ENCODE peak calls at places on chromosomes 3 and 15, in four cellular contexts. T is small intestine, U is HCT116, Q is adrenal gland. P is an unnamed sample.
A peak's percentile ranks its signal among the peaks of the same experiment; 100 is the strongest.

GRCh38 chr3:157405457-157405856 is 31.2 kb upstream of the PTX3 start:
- DNase-seq in U (no peak), Q (no peak), T (no peak), P (no peak)

GRCh38 chr3:63967675-63968611 is 55.4 kb downstream of the PSMD6 start:
- DNase-seq in T (peak; percentile 90), U (no peak), Q (no peak), P (peak; percentile 84)

GRCh38 chr15:73295630-73296286 is 73.0 kb downstream of the HCN4 start:
- DNase-seq in T (no peak), U (no peak), Q (no peak), P (no peak)

GRCh38 chr3:190032924-190033323 is 87.8 kb downstream of the P3H2 start:
- DNase-seq in U (no peak), T (no peak), Q (no peak), P (no peak)

GRCh38 chr15:69060744-69061143 is 46.2 kb downstream of the NOX5 start:
- DNase-seq in U (no peak), Q (no peak), T (peak; percentile 19), P (no peak)

GRCh38 chr3:173238091-173238490 is 97.1 kb upstream of the SPATA16 start:
- DNase-seq in Q (no peak), T (no peak), U (no peak), P (no peak)

GRCh38 chr15:48498828-48499227 is 146.7 kb downstream of the FBN1 start:
- DNase-seq in T (no peak), U (no peak), Q (no peak), P (no peak)

GRCh38 chr3:52121813-52122212 is 32.4 kb downstream of the POC1A start:
- DNase-seq in T (no peak), Q (no peak), U (no peak), P (no peak)

GRCh38 chr3:180911876-180912303 is 580 bp upstream of the FXR1 start:
- DNase-seq in T (no peak), Q (no peak), U (no peak), P (no peak)

GRCh38 chr3:104359546-104359945 is 1007.2 kb upstream of the ALCAM start:
- DNase-seq in Q (no peak), U (no peak), T (no peak), P (no peak)

GRCh38 chr3:137121704-137122314 is 164.0 kb downstream of the IL20RB start:
- DNase-seq in Q (peak; percentile 68), T (peak; percentile 16), U (peak; percentile 61), P (peak; percentile 6)

GRCh38 chr3:151384741-151385174 is at the start of gene P2RY12:
- DNase-seq in T (peak; percentile 6), Q (no peak), U (no peak), P (no peak)

GRCh38 chr15:73052679-73053397 is 575 bp downstream of the NEO1 start:
- DNase-seq in Q (peak; percentile 54), U (peak; percentile 23), T (peak; percentile 71), P (peak; percentile 50)

GRCh38 chr3:73074681-73075305 is 13.3 kb downstream of the EBLN2 start:
- DNase-seq in Q (no peak), T (no peak), U (no peak), P (no peak)

DNA sequence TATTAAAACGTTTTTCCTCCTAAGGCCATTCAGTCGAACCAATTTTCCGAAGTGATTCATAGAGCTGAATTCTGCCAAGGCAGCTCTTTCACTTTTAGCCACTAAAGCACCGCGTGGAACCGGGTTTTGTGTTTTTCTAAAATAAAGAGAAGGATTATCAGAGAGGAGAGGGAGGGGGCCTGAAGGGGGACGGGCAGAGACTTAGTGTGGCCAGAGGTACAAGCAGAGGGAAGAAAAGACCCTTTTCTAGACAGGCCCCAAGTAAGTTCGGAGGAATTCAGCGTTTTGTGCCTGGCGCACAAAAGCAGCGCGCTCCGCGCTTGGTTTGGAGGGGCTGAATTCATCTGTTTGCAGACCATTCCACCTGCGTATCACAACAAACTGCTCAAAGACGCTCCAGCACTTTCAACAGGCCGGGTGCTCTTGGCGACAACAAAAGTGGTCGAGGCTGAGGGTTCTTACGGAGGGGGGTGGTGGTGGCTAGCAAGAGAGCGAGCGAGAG is 1.1 kb upstream of the FEZF2 start:
- DNase-seq in U (no peak), Q (no peak), T (no peak), P (no peak)
- H3K27ac ChIP-seq in U (no peak overlapping the region), Q (no peak overlapping the region), T (no peak overlapping the region), P (no peak overlapping the region)

GRCh38 chr15:77030042-77030927 is 35.4 kb downstream of the PSTPIP1 start:
- DNase-seq in T (peak; percentile 52), U (no peak), Q (peak; percentile 50), P (no peak)
- H3K27ac ChIP-seq in T (no peak overlapping the region), U (no peak overlapping the region), Q (no peak overlapping the region), P (no peak overlapping the region)

GRCh38 chr3:98777286-98777685 is 14.1 kb downstream of the ST3GAL6 start:
- DNase-seq in Q (no peak), T (no peak), U (no peak), P (no peak)
- H3K27ac ChIP-seq in Q (no peak overlapping the region), T (no peak overlapping the region), U (no peak overlapping the region), P (no peak overlapping the region)

GRCh38 chr15:93048759-93049161 is 40.3 kb downstream of the RGMA start:
- DNase-seq in Q (no peak), T (no peak), U (no peak), P (peak; percentile 65)

GRCh38 chr15:93049233-93049632 is 39.8 kb downstream of the RGMA start:
- DNase-seq in T (no peak), Q (no peak), U (no peak), P (no peak)

GRCh38 chr15:93046721-93047120 is 42.3 kb downstream of the RGMA start:
- DNase-seq in U (no peak), Q (no peak), T (no peak), P (no peak)

GRCh38 chr15:93048426-93048721 is 40.6 kb downstream of the RGMA start:
- DNase-seq in T (no peak), Q (no peak), U (no peak), P (no peak)

GRCh38 chr15:93047621-93048425 is 41.2 kb downstream of the RGMA start:
- DNase-seq in U (no peak), T (no peak), Q (no peak), P (no peak)
- H3K27ac ChIP-seq in U (no peak overlapping the region), T (no peak overlapping the region), Q (no peak overlapping the region), P (no peak overlapping the region)

DNA sequence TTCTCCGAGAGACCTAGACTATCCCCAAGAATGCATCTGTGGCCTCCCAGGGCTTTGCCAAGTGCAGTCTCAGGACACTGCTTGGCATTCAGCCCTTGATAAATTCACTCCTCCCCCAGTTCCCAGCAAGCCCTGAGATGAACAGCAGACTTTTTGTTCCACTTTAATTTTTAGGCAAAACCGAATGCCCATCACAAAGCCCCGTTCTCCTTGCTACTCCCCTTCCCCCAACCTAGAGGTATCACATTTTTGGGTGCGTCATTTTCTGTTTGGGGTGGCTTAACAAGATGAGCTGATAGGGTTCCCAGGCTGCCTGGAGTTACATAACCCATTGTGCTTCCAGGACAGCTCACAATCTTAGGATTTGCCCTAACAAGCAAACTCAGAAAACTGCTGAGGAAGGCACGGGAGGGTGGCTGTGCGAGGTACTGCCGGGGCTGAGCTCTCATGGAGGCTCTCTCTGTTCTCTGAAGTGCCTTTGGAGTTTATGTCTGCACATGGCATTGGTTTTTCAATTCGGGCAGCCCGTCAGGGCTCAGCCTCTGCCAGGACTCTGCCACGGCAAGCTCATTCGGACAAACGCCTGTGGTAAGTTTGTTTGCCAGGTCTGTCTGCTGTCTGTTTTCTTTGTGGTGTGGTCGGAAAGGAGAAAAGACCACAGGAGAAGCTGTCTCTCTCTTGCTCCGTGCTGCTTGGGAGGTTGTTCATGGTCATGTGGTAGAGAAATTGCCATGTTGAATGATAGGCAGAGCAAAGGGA is at the start of gene TRAK1:
- DNase-seq in T (no peak), Q (peak; percentile 69), U (no peak), P (peak; percentile 87)
- H3K27ac ChIP-seq in T (peak within 1 kb of the TSS; percentile 50), Q (peak within 1 kb of the TSS; percentile 11), U (no peak within 1 kb of the TSS), P (peak within 1 kb of the TSS; percentile 89)

GRCh38 chr3:105822171-105823123 is 46.4 kb downstream of the CBLB start:
- DNase-seq in Q (no peak), U (no peak), T (no peak), P (no peak)
- H3K27ac ChIP-seq in Q (peak overlapping the region; percentile 58), U (peak overlapping the region; percentile 28), T (peak overlapping the region; percentile 74), P (peak overlapping the region; percentile 44)

GRCh38 chr15:99016680-99017321 is 9.2 kb upstream of the PGPEP1L start:
- DNase-seq in U (no peak), T (no peak), Q (no peak), P (no peak)

GRCh38 chr15:99017322-99017701 is 9.7 kb upstream of the PGPEP1L start:
- DNase-seq in T (no peak), U (no peak), Q (no peak), P (no peak)

GRCh38 chr15:99019558-99020540 is 12.3 kb upstream of the PGPEP1L start:
- DNase-seq in Q (no peak), T (no peak), U (no peak), P (no peak)

GRCh38 chr15:99014803-99015676 is 7.4 kb upstream of the PGPEP1L start:
- DNase-seq in U (peak; percentile 36), T (peak; percentile 26), Q (peak; percentile 72), P (peak; percentile 85)

GRCh38 chr15:99015677-99016568 is 8.3 kb upstream of the PGPEP1L start:
- DNase-seq in Q (no peak), T (no peak), U (no peak), P (peak; percentile 57)
- H3K27ac ChIP-seq in Q (no peak overlapping the region), T (no peak overlapping the region), U (peak overlapping the region; percentile 93), P (peak overlapping the region; percentile 94)